ENCODE peak calls at places on chromosomes 3 and 15, in five cellular contexts. One of them, this sample, is unnamed. For H3K9me3 and H3K4me1, the result is how much of the 10 kb centered on the place peaks cover.

GRCh38 chr3:108312656-108313055 is 16.3 kb downstream of the HHLA2 start:
- DNase-seq in K562: no peak
- DNase-seq in Panc1: no peak
- DNase-seq in neural progenitor cell: no peak
- DNase-seq in A549: no peak
- DNase-seq in this sample: no peak

GRCh38 chr15:66004618-66005262 is 135.4 kb downstream of the RAB11A start:
- DNase-seq in K562: peak
- DNase-seq in Panc1: no peak
- DNase-seq in neural progenitor cell: peak
- DNase-seq in A549: peak
- DNase-seq in this sample: no peak

GRCh38 chr3:49912787-49913375 is 9.2 kb upstream of the MST1R start:
- DNase-seq in K562: no peak
- DNase-seq in Panc1: no peak
- DNase-seq in neural progenitor cell: no peak
- DNase-seq in A549: no peak
- DNase-seq in this sample: no peak

GRCh38 chr3:148205945-148206845 is 491.5 kb upstream of the AGTR1 start:
- DNase-seq in K562: no peak
- DNase-seq in Panc1: no peak
- DNase-seq in neural progenitor cell: no peak
- DNase-seq in A549: no peak
- DNase-seq in this sample: no peak

GRCh38 chr15:81385110-81386076 is 11.4 kb upstream of the TMC3 start:
- DNase-seq in K562: no peak
- DNase-seq in Panc1: no peak
- DNase-seq in neural progenitor cell: no peak
- DNase-seq in A549: no peak
- DNase-seq in this sample: no peak

GRCh38 chr3:56938545-56938944 is 121.9 kb upstream of the SPATA12 start:
- DNase-seq in K562: no peak
- DNase-seq in Panc1: no peak
- DNase-seq in neural progenitor cell: no peak
- DNase-seq in A549: no peak
- DNase-seq in this sample: no peak

GRCh38 chr15:75136118-75136517 is 65.6 kb upstream of the C15orf39 start:
- DNase-seq in K562: no peak
- DNase-seq in Panc1: no peak
- DNase-seq in neural progenitor cell: no peak
- DNase-seq in A549: no peak
- DNase-seq in this sample: no peak

GRCh38 chr3:56754753-56755365 is 46.9 kb downstream of the ARHGEF3 start:
- DNase-seq in K562: no peak
- DNase-seq in Panc1: no peak
- DNase-seq in neural progenitor cell: no peak
- DNase-seq in A549: no peak
- DNase-seq in this sample: peak

GRCh38 chr15:90095521-90095959 is 6.7 kb downstream of the IDH2 start:
- DNase-seq in K562: no peak
- DNase-seq in Panc1: no peak
- DNase-seq in neural progenitor cell: no peak
- DNase-seq in A549: no peak
- DNase-seq in this sample: no peak

GRCh38 chr3:11637901-11638668 is 5.6 kb downstream of the VGLL4 start:
- DNase-seq in K562: no peak
- DNase-seq in Panc1: no peak
- DNase-seq in neural progenitor cell: no peak
- DNase-seq in A549: no peak
- DNase-seq in this sample: no peak

GRCh38 chr3:186609247-186609868 is 3.5 kb upstream of the AHSG start:
- DNase-seq in K562: no peak
- DNase-seq in Panc1: no peak
- DNase-seq in neural progenitor cell: no peak
- DNase-seq in A549: peak
- DNase-seq in this sample: no peak

GRCh38 chr3:42290966-42291714 is 25.2 kb upstream of the CCK start:
- DNase-seq in K562: no peak
- DNase-seq in Panc1: no peak
- DNase-seq in neural progenitor cell: no peak
- DNase-seq in A549: no peak
- DNase-seq in this sample: no peak

DNA sequence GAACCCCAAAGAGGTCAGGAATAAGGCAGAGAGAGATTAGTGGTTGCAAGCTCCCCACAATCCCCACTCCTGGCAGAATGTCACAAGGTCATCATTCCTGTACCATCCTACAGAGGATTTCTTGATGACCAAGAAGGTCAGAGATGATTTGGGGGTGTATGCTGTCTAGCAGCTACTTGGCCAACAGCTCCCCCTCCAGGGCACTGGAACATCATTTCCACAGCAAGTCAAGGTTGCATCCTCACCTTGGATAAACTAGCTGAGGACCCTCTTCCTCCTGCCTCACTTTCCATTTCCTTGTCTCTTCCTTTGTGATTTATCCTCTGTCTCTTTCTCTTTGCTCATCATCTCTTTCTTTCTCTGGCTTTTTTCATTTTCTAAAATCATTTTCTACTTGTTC is 106.3 kb downstream of the PROS1 start:
- DNase-seq in K562: peak
- DNase-seq in Panc1: no peak
- DNase-seq in neural progenitor cell: no peak
- DNase-seq in A549: no peak
- DNase-seq in this sample: no peak
- H3K9me3 ChIP-seq in K562: under half
- H3K9me3 ChIP-seq in Panc1: under half
- H3K9me3 ChIP-seq in neural progenitor cell: under half
- H3K9me3 ChIP-seq in A549: under half
- H3K9me3 ChIP-seq in this sample: under half

DNA sequence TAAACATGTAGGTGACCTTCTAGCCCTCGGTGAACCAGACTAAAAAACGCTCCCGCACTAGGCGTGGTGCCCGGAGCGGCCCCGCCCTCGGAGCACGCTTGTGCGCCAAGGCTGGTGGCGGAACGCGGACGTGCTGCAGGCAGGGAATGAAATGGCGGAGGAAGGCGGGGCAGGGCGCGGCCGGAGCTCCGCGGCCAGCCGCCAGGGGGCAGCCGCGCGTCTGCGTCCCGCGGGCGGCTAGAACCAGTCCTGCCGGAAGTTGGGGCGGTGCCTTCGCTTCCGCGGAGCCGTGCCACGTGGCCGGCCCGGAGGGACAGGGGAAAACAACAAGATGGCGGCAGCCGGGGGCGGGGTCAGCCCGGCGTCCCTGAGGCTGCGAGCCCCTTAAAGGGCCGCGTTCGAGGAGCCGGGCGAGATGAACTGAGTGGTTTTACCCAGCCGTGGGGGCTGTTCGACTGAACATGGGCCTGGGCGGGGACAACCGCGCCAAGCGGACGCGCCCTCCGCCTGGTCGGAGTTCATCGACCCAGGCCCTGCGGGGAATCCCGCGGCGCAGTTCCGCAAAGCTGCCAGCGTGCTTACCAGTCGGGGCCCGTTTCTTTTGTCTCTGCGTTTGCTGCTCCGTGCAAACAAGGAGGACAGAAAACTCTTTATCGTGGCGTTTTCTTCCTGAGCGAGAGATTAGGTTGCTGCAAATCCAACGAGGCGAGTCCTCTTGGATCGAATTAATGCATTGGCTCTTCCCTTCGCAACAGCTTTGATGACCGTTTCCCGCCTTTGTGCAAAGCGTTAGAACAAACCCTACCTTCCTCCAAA is 90.9 kb upstream of the CHD2 start:
- DNase-seq in K562: peak
- DNase-seq in Panc1: no peak
- DNase-seq in neural progenitor cell: peak
- DNase-seq in A549: peak
- DNase-seq in this sample: peak
- H3K4me1 ChIP-seq in K562: under half
- H3K4me1 ChIP-seq in Panc1: half or more
- H3K4me1 ChIP-seq in neural progenitor cell: under half
- H3K4me1 ChIP-seq in A549: under half
- H3K4me1 ChIP-seq in this sample: under half

GRCh38 chr3:120636790-120637401 is 40.8 kb downstream of the NDUFB4 start:
- DNase-seq in K562: no peak
- DNase-seq in Panc1: no peak
- DNase-seq in neural progenitor cell: no peak
- DNase-seq in A549: no peak
- DNase-seq in this sample: no peak
- H3K27ac ChIP-seq in K562: no peak
- H3K27ac ChIP-seq in Panc1: no peak
- H3K27ac ChIP-seq in neural progenitor cell: no peak
- H3K27ac ChIP-seq in A549: no peak
- H3K27ac ChIP-seq in this sample: no peak

GRCh38 chr15:86432861-86433260 is 353.2 kb downstream of the AGBL1 start:
- DNase-seq in K562: no peak
- DNase-seq in Panc1: no peak
- DNase-seq in neural progenitor cell: no peak
- DNase-seq in A549: no peak
- DNase-seq in this sample: no peak
- H3K9me3 ChIP-seq in K562: under half
- H3K9me3 ChIP-seq in Panc1: under half
- H3K9me3 ChIP-seq in neural progenitor cell: under half
- H3K9me3 ChIP-seq in A549: under half
- H3K9me3 ChIP-seq in this sample: under half

GRCh38 chr3:123085293-123085949 is 18.6 kb downstream of the PDIA5 start:
- DNase-seq in K562: no peak
- DNase-seq in Panc1: no peak
- DNase-seq in neural progenitor cell: peak
- DNase-seq in A549: no peak
- DNase-seq in this sample: no peak
- H3K4me1 ChIP-seq in K562: half or more
- H3K4me1 ChIP-seq in Panc1: half or more
- H3K4me1 ChIP-seq in neural progenitor cell: half or more
- H3K4me1 ChIP-seq in A549: under half
- H3K4me1 ChIP-seq in this sample: under half

GRCh38 chr3:26312826-26313225 is 309.7 kb upstream of the LRRC3B start:
- DNase-seq in K562: no peak
- DNase-seq in Panc1: no peak
- DNase-seq in neural progenitor cell: no peak
- DNase-seq in A549: no peak
- DNase-seq in this sample: no peak
- H3K27ac ChIP-seq in K562: no peak
- H3K27ac ChIP-seq in Panc1: no peak
- H3K27ac ChIP-seq in neural progenitor cell: no peak
- H3K27ac ChIP-seq in A549: no peak
- H3K27ac ChIP-seq in this sample: no peak

This sample was measured in naive thymus-derived CD4-positive, alpha-beta T cell.